ENCODE peak calls at places on chromosomes 12 and 14, in four cellular contexts. One of them, this sample, is unnamed.

GRCh38 chr12:105382771-105383632 is 52.5 kb downstream of the C12orf75 start:
- DNase-seq in H9: peak; percentile 35
- DNase-seq in HFFc6: peak; percentile 74
- DNase-seq in BJ: peak; percentile 39
- DNase-seq in this sample: peak; percentile 40

GRCh38 chr12:118355838-118356237 is 16.9 kb downstream of the TAOK3 start:
- DNase-seq in BJ: no peak
- DNase-seq in H9: no peak
- DNase-seq in HFFc6: no peak
- DNase-seq in this sample: no peak

GRCh38 chr14:52266179-52266578 is 1.3 kb upstream of the PTGDR start:
- DNase-seq in HFFc6: no peak
- DNase-seq in BJ: no peak
- DNase-seq in H9: no peak
- DNase-seq in this sample: peak; percentile 61

GRCh38 chr14:80428171-80428570 is 216.9 kb upstream of the DIO2 start:
- DNase-seq in BJ: no peak
- DNase-seq in H9: no peak
- DNase-seq in HFFc6: no peak
- DNase-seq in this sample: no peak

GRCh38 chr12:27179399-27180214 is 64.5 kb upstream of the STK38L start:
- DNase-seq in H9: no peak
- DNase-seq in HFFc6: peak; percentile 85
- DNase-seq in BJ: peak; percentile 69
- DNase-seq in this sample: no peak

GRCh38 chr14:71693373-71693772 is 238.9 kb upstream of the RGS6 start:
- DNase-seq in BJ: peak; percentile 76
- DNase-seq in H9: no peak
- DNase-seq in HFFc6: peak; percentile 83
- DNase-seq in this sample: peak; percentile 68

GRCh38 chr12:118842753-118843335 is 138.5 kb upstream of the SRRM4 start:
- DNase-seq in BJ: no peak
- DNase-seq in H9: no peak
- DNase-seq in HFFc6: no peak
- DNase-seq in this sample: no peak

GRCh38 chr12:90970471-90970870 is 15.5 kb upstream of the CCER1 start:
- DNase-seq in BJ: no peak
- DNase-seq in HFFc6: no peak
- DNase-seq in H9: no peak
- DNase-seq in this sample: no peak

GRCh38 chr12:109461049-109461845 is 15.9 kb downstream of the KCTD10 start:
- DNase-seq in BJ: no peak
- DNase-seq in H9: no peak
- DNase-seq in HFFc6: no peak
- DNase-seq in this sample: no peak

GRCh38 chr14:74437654-74438053 is 11.6 kb upstream of the SYNDIG1L start:
- DNase-seq in BJ: no peak
- DNase-seq in HFFc6: no peak
- DNase-seq in H9: no peak
- DNase-seq in this sample: no peak

GRCh38 chr12:116263844-116264243 is 13.6 kb downstream of the MED13L start:
- DNase-seq in BJ: no peak
- DNase-seq in H9: no peak
- DNase-seq in HFFc6: no peak
- DNase-seq in this sample: no peak

GRCh38 chr14:66600416-66600815 is 92.5 kb downstream of the GPHN start:
- DNase-seq in H9: no peak
- DNase-seq in HFFc6: peak; percentile 25
- DNase-seq in BJ: peak; percentile 1
- DNase-seq in this sample: no peak

GRCh38 chr14:52834440-52834842 is 43.0 kb upstream of the GNPNAT1 start:
- DNase-seq in H9: no peak
- DNase-seq in BJ: peak; percentile 72
- DNase-seq in HFFc6: peak; percentile 82
- DNase-seq in this sample: no peak

GRCh38 chr12:112674539-112674938 is 117.0 kb upstream of the RPH3A start:
- DNase-seq in HFFc6: no peak
- DNase-seq in H9: no peak
- DNase-seq in BJ: no peak
- DNase-seq in this sample: no peak

GRCh38 chr12:7058850-7059249 is 1.7 kb upstream of the C1S start:
- DNase-seq in H9: no peak
- DNase-seq in BJ: no peak
- DNase-seq in HFFc6: no peak
- DNase-seq in this sample: no peak

GRCh38 chr14:70884595-70885342 is 22.5 kb upstream of the PCNX1 start:
- DNase-seq in BJ: no peak
- DNase-seq in H9: no peak
- DNase-seq in HFFc6: no peak
- DNase-seq in this sample: no peak

GRCh38 chr12:100793182-100793581 is 1.4 kb upstream of the ANO4 start:
- DNase-seq in BJ: peak; percentile 30
- DNase-seq in HFFc6: peak; percentile 15
- DNase-seq in H9: no peak
- DNase-seq in this sample: no peak

GRCh38 chr12:89469361-89469760 is 55.2 kb downstream of the GALNT4 start:
- DNase-seq in H9: no peak
- DNase-seq in BJ: no peak
- DNase-seq in HFFc6: peak; percentile 52
- DNase-seq in this sample: no peak

DNA sequence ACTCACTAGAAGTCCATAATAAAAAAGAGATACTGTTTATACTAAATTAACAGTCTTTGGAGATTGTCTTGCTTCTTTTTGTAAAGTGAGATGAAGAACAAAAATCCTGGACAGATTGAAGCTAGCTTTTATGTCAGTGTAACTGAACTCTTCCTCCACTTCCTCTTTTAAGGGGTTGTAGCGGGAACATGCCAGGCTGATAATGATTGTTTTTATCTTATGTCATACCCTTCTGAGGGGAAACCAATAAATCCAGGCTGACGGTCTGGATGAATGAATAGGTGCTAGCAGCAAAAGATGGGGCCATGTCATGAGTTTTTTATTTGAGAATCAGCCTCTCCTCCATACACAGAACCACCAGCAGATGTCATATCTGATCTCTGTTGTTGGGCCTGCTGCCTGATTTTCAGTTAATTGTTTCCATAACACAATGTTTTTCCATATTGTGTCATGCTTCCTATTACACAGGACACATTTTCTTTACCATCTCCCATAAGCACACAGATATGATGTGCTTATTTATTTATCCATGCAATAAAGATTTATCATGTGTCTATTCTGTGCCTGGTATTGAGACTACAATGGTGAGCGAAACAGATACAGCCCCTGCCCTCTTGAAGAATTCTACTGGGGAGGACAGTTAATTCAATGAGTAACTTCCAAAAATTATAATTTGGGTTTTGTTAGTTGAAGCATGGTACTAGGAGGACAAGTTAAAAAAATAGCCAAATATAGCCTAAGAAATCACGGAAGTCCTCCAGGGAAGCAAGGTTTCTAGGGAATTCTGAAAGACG is 33.5 kb upstream of the CRY1 start:
- DNase-seq in HFFc6: peak; percentile 2
- DNase-seq in BJ: no peak
- DNase-seq in H9: no peak
- DNase-seq in this sample: peak; percentile 7
- TF ChIP-seq CTCF in HFFc6: peak; percentile 56
- TF ChIP-seq CTCF in BJ: peak; percentile 36
- TF ChIP-seq CTCF in H9: peak; percentile 60
- TF ChIP-seq CTCF in this sample: peak; percentile 46

GRCh38 chr14:61106627-61107147 is 125.6 kb downstream of the SLC38A6 start:
- DNase-seq in BJ: no peak
- DNase-seq in H9: peak; percentile 50
- DNase-seq in HFFc6: no peak
- DNase-seq in this sample: no peak
- TF ChIP-seq CTCF in BJ: peak; percentile 18
- TF ChIP-seq CTCF in H9: peak; percentile 58
- TF ChIP-seq CTCF in HFFc6: peak; percentile 71
- TF ChIP-seq CTCF in this sample: peak; percentile 31

GRCh38 chr14:31977001-31977556 is 100.0 kb upstream of the ARHGAP5 start:
- DNase-seq in H9: no peak
- DNase-seq in HFFc6: no peak
- DNase-seq in BJ: no peak
- DNase-seq in this sample: no peak

GRCh38 chr14:31978423-31978822 is 98.7 kb upstream of the ARHGAP5 start:
- DNase-seq in HFFc6: no peak
- DNase-seq in BJ: no peak
- DNase-seq in H9: no peak
- DNase-seq in this sample: no peak

GRCh38 chr14:31987691-31988090 is 89.4 kb upstream of the ARHGAP5 start:
- DNase-seq in H9: no peak
- DNase-seq in BJ: no peak
- DNase-seq in HFFc6: no peak
- DNase-seq in this sample: no peak

GRCh38 chr14:31986405-31986804 is 90.7 kb upstream of the ARHGAP5 start:
- DNase-seq in BJ: no peak
- DNase-seq in H9: no peak
- DNase-seq in HFFc6: no peak
- DNase-seq in this sample: no peak

GRCh38 chr14:31982642-31983041 is 94.5 kb upstream of the ARHGAP5 start:
- DNase-seq in HFFc6: no peak
- DNase-seq in H9: no peak
- DNase-seq in BJ: no peak
- DNase-seq in this sample: no peak
- TF ChIP-seq CTCF in HFFc6: no peak
- TF ChIP-seq CTCF in H9: no peak
- TF ChIP-seq CTCF in BJ: no peak
- TF ChIP-seq CTCF in this sample: no peak

DNA sequence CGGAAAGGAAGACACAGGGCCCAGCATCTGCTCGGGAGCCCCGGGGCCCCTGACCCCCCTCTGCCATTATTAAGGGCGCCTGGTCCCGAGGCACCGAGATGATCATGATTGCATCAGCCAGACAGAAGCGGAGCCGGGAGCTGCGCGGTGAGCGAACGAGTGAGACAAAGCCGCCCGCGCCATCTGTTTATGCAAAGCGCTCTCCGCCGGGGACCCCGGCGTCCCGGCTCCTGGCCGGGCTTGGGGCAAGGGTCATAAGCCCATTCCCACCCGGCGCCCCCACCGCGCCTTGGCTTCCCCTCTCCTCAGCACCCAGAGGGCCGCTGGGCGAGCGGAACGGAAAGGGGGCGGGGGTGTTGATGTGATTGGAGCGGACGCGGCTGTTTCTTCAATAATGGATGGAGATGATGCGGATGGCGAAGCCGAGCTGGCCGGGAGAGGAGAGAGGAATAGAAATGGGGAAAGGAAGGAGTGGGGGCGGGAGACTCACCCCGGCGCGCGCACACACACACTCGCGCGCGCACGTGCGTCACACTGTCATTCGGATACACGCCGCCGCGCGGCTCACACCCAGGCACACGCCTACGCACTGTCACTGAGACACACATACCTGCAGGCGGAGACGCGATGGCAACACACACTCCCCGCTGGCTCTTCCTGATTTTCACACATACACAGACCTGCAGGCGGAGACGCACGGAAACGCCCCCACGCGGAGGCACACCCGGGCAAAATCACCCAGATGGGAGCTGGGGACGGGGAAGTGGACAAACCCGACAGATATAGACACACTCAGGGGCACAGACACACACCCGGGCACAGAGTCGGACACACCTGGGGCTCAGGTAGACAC is 10.7 kb downstream of the STAC3 start:
- DNase-seq in HFFc6: peak; percentile 39
- DNase-seq in BJ: no peak
- DNase-seq in H9: peak; percentile 64
- DNase-seq in this sample: no peak
- TF ChIP-seq CTCF in HFFc6: no peak
- TF ChIP-seq CTCF in BJ: peak; percentile 22
- TF ChIP-seq CTCF in H9: no peak
- TF ChIP-seq CTCF in this sample: no peak

GRCh38 chr12:54004841-54005530 is 3.8 kb upstream of the HOXC8 start:
- DNase-seq in BJ: no peak
- DNase-seq in H9: peak; percentile 73
- DNase-seq in HFFc6: no peak
- DNase-seq in this sample: no peak

GRCh38 chr12:54002915-54003339 is 3.0 kb downstream of the HOXC9 start:
- DNase-seq in H9: no peak
- DNase-seq in BJ: no peak
- DNase-seq in HFFc6: no peak
- DNase-seq in this sample: no peak

GRCh38 chr12:54005531-54005852 is 3.3 kb upstream of the HOXC8 start:
- DNase-seq in H9: no peak
- DNase-seq in HFFc6: no peak
- DNase-seq in BJ: no peak
- DNase-seq in this sample: no peak

GRCh38 chr12:54003625-54004024 is 3.7 kb downstream of the HOXC9 start:
- DNase-seq in BJ: no peak
- DNase-seq in HFFc6: no peak
- DNase-seq in H9: no peak
- DNase-seq in this sample: no peak

GRCh38 chr12:54004063-54004840 is 4.3 kb downstream of the HOXC9 start:
- DNase-seq in BJ: no peak
- DNase-seq in H9: no peak
- DNase-seq in HFFc6: no peak
- DNase-seq in this sample: no peak
- TF ChIP-seq CTCF in BJ: peak; percentile 26
- TF ChIP-seq CTCF in H9: no peak
- TF ChIP-seq CTCF in HFFc6: peak; percentile 43
- TF ChIP-seq CTCF in this sample: no peak